ENCODE peak calls at places on chromosomes 7 and 10, in four cellular contexts. E, G, Y and Z are unnamed samples. For H3K36me3, the result is how much of the 10 kb centered on the place peaks cover.

GRCh38 chr10:117830832-117831231 is 215.9 kb downstream of the RAB11FIP2 start:
- DNase-seq in E (no peak), G (no peak), Y (no peak), Z (no peak)

GRCh38 chr7:1397491-1398327 is 61.6 kb downstream of the MICALL2 start:
- DNase-seq in E (no peak), G (no peak), Y (no peak), Z (no peak)

GRCh38 chr10:74333174-74333573 is 182.2 kb downstream of the ADK start:
- DNase-seq in E (no peak), G (no peak), Y (no peak), Z (no peak)

GRCh38 chr10:8402469-8403074 is 348.1 kb downstream of the GATA3 start:
- DNase-seq in E (no peak), G (no peak), Y (no peak), Z (no peak)

GRCh38 chr7:79612027-79612426 is 158.6 kb upstream of the MAGI2 start:
- DNase-seq in E (no peak), G (no peak), Y (no peak), Z (no peak)

GRCh38 chr7:74284781-74285259 is 4.4 kb upstream of the CLIP2 start:
- DNase-seq in E (no peak), G (no peak), Y (no peak), Z (no peak)

GRCh38 chr10:63798599-63799498 is 277.6 kb downstream of the REEP3 start:
- DNase-seq in E (peak), G (no peak), Y (peak), Z (peak)

GRCh38 chr7:47549916-47550315 is 32.0 kb downstream of the TNS3 start:
- DNase-seq in E (no peak), G (no peak), Y (no peak), Z (peak)

GRCh38 chr7:103989200-103989784 is at the start of gene RELN:
- DNase-seq in E (no peak), G (no peak), Y (no peak), Z (no peak)

GRCh38 chr7:98418636-98419315 is 17.9 kb upstream of the BAIAP2L1 start:
- DNase-seq in E (peak), G (no peak), Y (no peak), Z (no peak)

GRCh38 chr7:115232041-115232440 is 310.1 kb downstream of the MDFIC start:
- DNase-seq in E (no peak), G (no peak), Y (no peak), Z (no peak)

GRCh38 chr10:95335933-95336699 is 45.3 kb upstream of the PDLIM1 start:
- DNase-seq in E (no peak), G (no peak), Y (no peak), Z (no peak)

GRCh38 chr7:99393363-99394187 is 14.8 kb downstream of the PDAP1 start:
- DNase-seq in E (peak), G (peak), Y (peak), Z (peak)

GRCh38 chr7:55426676-55427075 is 61.5 kb downstream of the LANCL2 start:
- DNase-seq in E (no peak), G (no peak), Y (no peak), Z (no peak)

GRCh38 chr10:10043083-10043482 is 974.6 kb upstream of the CELF2 start:
- DNase-seq in E (no peak), G (no peak), Y (no peak), Z (no peak)

GRCh38 chr10:94299417-94299816 is 63.3 kb downstream of the NOC3L start:
- DNase-seq in E (no peak), G (no peak), Y (no peak), Z (no peak)

GRCh38 chr10:69703766-69704191 is 73.7 kb downstream of the FAM241B start:
- DNase-seq in E (no peak), G (no peak), Y (no peak), Z (no peak)

GRCh38 chr7:150973571-150974451 is 4.3 kb downstream of the KCNH2 start:
- DNase-seq in E (no peak), G (peak), Y (no peak), Z (no peak)

GRCh38 chr10:48306265-48306869 is at the start of gene MAPK8:
- DNase-seq in E (peak), G (peak), Y (peak), Z (peak)

GRCh38 chr7:25809441-25809840 is 342.6 kb upstream of the NFE2L3 start:
- DNase-seq in E (no peak), G (no peak), Y (no peak), Z (no peak)

GRCh38 chr10:96910488-96911395 is 78.6 kb downstream of the LCOR start:
- DNase-seq in E (no peak), G (no peak), Y (no peak), Z (no peak)

GRCh38 chr7:120920588-120920987 is 30.0 kb upstream of the ING3 start:
- DNase-seq in E (no peak), G (no peak), Y (no peak), Z (no peak)

GRCh38 chr7:142063551-142064442 is 47.7 kb upstream of the MGAM2 start:
- DNase-seq in E (no peak), G (no peak), Y (no peak), Z (no peak)

GRCh38 chr10:8044908-8045727 is 9.4 kb upstream of the GATA3 start:
- DNase-seq in E (no peak), G (no peak), Y (no peak), Z (no peak)

GRCh38 chr7:98603010-98603777 is 13.9 kb upstream of the NPTX2 start:
- DNase-seq in E (no peak), G (no peak), Y (no peak), Z (no peak)

GRCh38 chr7:138875794-138876193 is 77.8 kb upstream of the ATP6V0A4 start:
- DNase-seq in E (no peak), G (peak), Y (no peak), Z (no peak)

GRCh38 chr7:79471283-79471682 is 17.8 kb upstream of the MAGI2 start:
- DNase-seq in E (no peak), G (no peak), Y (no peak), Z (no peak)

GRCh38 chr7:22275574-22276150 is 81.3 kb downstream of the RAPGEF5 start:
- DNase-seq in E (no peak), G (no peak), Y (no peak), Z (no peak)

GRCh38 chr7:90210925-90211324 is 615 bp upstream of the STEAP2 start:
- DNase-seq in E (no peak), G (no peak), Y (peak), Z (no peak)
- H3K27ac ChIP-seq in E (peak), G (peak), Y (peak), Z (peak)

DNA sequence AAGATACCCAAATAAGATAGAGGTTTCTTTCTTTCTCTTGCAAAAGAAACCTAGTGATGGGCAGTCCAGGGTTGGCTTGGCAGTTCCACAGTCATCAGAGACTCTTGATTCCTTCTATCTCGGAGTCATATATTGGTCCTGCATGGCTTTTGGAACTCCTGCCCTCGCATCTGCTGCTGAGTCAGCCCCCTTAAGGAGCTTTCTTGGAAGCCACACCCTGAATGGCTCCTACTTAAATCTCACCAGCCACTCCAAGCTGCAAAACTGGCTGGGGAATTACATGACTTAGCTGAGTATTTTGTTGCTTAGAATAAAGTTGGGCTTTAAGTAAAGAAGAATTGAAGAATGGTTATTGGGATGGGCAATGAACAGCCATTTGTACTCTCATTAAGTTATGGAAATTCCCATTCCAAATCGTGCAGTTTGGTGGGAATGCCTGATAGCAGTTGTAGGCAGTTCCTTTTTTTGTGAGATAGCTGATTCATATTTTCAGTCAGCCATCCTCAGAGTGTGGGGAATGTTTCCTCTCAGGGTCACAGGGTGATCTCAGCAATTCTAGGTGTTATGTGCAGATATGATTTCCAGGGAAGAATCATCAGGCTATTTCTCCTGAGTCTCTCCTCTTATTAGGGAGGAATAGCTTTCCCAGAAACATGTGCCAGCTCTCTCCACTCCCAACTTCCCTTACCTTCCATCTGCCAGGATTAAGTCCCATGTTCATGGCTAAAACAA is 209.9 kb downstream of the BBS9 start:
- DNase-seq in E (no peak), G (no peak), Y (no peak), Z (no peak)
- TF ChIP-seq POLR2A in E (no peak), G (no peak), Y (no peak), Z (no peak)

DNA sequence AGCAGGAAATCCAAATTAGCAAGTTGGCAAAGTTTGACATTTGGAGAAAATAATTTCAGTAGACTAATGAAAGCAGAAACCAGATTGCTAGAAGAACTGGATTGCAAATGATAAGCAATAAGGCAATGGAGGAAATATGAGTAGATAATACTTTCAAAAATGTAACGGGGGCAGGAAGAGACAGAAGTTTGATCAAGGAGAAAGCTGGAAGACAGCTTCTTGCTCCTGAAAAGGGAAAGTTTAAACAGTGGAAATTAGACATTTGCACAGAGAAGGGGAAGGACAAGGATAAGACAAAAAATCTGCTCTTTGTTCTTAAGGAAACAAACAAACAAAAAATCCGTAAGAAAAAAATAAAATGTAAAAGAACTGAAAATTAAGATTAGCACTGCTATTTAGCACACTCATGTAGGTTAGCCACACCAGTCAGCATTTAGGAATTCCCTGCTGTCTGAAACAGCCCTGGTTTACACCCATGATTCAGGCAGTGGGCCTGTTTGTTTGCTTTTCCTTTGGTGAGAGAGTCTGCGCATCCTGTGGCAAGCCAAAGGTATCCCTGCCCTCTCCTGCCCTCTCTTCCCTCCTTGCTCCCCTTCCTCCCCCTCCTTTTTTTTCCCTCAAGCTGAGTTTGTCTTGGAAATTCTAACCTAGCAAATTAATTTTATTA is 104.3 kb upstream of the CAV2 start:
- DNase-seq in E (no peak), G (no peak), Y (no peak), Z (no peak)
- H3K36me3 ChIP-seq in E (under half), G (under half), Y (under half), Z (under half)

DNA sequence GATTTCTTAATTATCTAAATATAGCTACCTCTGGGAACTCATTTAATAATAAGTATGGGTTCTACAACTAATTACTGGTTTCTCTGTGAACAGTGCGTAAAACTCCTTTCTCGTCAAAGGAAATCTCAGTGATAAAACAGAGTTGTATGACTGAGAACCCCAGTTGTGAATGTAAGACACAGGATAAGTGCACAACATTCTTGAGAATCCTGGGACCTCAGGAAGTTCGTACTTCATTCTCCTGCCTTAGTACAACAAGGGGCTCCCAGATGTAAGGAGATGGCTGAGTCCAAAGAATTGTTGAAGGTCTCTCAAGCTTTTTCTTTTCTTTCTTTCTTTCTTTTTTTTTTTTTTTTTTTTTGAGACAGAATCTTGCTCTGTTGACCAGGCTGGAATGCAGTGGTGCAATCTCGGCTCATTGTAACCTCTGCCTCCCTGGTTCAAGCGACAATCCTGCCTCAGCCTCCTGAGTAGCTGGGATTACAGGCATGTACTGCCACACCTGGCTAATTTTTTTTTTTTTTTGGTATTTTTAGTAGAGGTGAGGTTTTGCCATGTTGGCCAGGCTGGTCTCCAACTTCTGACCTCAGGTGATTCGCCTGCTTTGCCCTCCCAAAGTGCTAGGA is 12.5 kb downstream of the DENND10 start:
- DNase-seq in E (no peak), G (no peak), Y (no peak), Z (no peak)
- H3K27ac ChIP-seq in E (no peak), G (no peak), Y (no peak), Z (no peak)

GRCh38 chr10:11875499-11876281 is 52.5 kb downstream of the PROSER2 start:
- DNase-seq in E (peak), G (no peak), Y (peak), Z (peak)
- TF ChIP-seq POLR2A in E (no peak), G (no peak), Y (no peak), Z (no peak)

GRCh38 chr7:70766109-70766508 is 365.8 kb upstream of the GALNT17 start:
- DNase-seq in E (no peak), G (no peak), Y (no peak), Z (no peak)

GRCh38 chr7:70766694-70767093 is 365.2 kb upstream of the GALNT17 start:
- DNase-seq in E (no peak), G (no peak), Y (no peak), Z (no peak)

GRCh38 chr7:70765651-70766050 is 366.3 kb upstream of the GALNT17 start:
- DNase-seq in E (no peak), G (no peak), Y (no peak), Z (no peak)

GRCh38 chr7:70771447-70771846 is 360.5 kb upstream of the GALNT17 start:
- DNase-seq in E (no peak), G (no peak), Y (no peak), Z (no peak)

DNA sequence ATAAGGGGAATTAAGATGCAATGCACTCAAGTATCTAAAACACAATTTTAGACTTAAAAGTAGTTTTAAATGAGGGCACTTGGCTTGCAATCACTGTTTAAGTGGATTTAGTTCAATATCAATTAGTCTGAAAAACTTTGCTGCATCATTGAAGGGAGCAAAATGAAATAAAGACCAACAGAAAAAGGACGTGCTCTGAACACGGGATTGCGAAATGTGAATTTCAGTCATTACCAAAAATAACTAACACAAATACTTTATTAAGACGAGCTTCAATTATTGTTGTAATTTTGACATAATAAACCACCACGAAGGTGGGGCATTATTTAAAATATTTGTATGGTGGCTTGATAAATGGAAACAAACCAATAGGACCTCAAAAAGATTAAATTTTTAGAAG is 361.8 kb upstream of the GALNT17 start:
- DNase-seq in E (no peak), G (no peak), Y (no peak), Z (no peak)
- H3K36me3 ChIP-seq in E (under half), G (under half), Y (under half), Z (half or more)